ENCODE peak calls at places on chromosomes 7 and 10, in five cellular contexts. R is dorsolateral prefrontal cortex, N is left lung, X is astrocyte of the spinal cord, Y is mammary epithelial cell. Z is an unnamed sample.

GRCh38 chr7:29877196-29877595 is 70.9 kb downstream of the WIPF3 start:
- DNase-seq in R (no peak), Y (peak; percentile 62), N (no peak), X (peak; percentile 17), Z (no peak)

GRCh38 chr7:132437730-132438129 is 138.5 kb downstream of the PLXNA4 start:
- DNase-seq in Y (no peak), N (no peak), R (no peak), X (no peak), Z (no peak)

GRCh38 chr7:140625908-140626868 is 14.4 kb downstream of the DENND2A start:
- DNase-seq in R (peak; percentile 55), N (no peak), Y (peak; percentile 90), X (peak; percentile 99), Z (peak; percentile 73)

GRCh38 chr10:21125471-21126228 is 228.5 kb upstream of the NEBL start:
- DNase-seq in X (peak; percentile 52), Y (no peak), R (no peak), N (peak; percentile 44), Z (no peak)

GRCh38 chr7:50069613-50070012 is 23.4 kb downstream of the ZPBP start:
- DNase-seq in N (peak; percentile 47), Y (peak; percentile 50), X (peak; percentile 31), R (no peak), Z (no peak)

GRCh38 chr10:13505040-13505680 is 23.7 kb downstream of the BEND7 start:
- DNase-seq in Y (no peak), X (no peak), R (no peak), N (no peak), Z (no peak)

GRCh38 chr7:159107052-159107892 is 37.4 kb downstream of the VIPR2 start:
- DNase-seq in R (no peak), Y (no peak), N (peak; percentile 59), X (no peak), Z (no peak)

GRCh38 chr7:141133646-141134045 is 59.8 kb downstream of the TMEM178B start:
- DNase-seq in R (no peak), Y (peak; percentile 7), X (peak; percentile 22), N (no peak), Z (no peak)

GRCh38 chr7:5425507-5426225 is 2.0 kb upstream of the TNRC18 start:
- DNase-seq in X (peak; percentile 91), R (peak; percentile 73), Y (peak; percentile 77), N (peak; percentile 84), Z (no peak)

GRCh38 chr10:90885176-90885575 is 13.4 kb downstream of the RPP30 start:
- DNase-seq in X (peak; percentile 70), Y (peak; percentile 27), N (no peak), R (no peak), Z (no peak)

GRCh38 chr7:158646766-158647474 is 57.7 kb downstream of the NCAPG2 start:
- DNase-seq in X (no peak), Y (peak; percentile 8), N (no peak), R (no peak), Z (no peak)

GRCh38 chr7:139739863-139740597 is 37.8 kb downstream of the HIPK2 start:
- DNase-seq in X (no peak), R (peak; percentile 92), N (no peak), Y (no peak), Z (no peak)

GRCh38 chr7:23072916-23073315 is 32.7 kb upstream of the KLHL7 start:
- DNase-seq in N (no peak), R (no peak), Y (no peak), X (no peak), Z (no peak)

GRCh38 chr7:80478683-80479082 is 33.2 kb downstream of the GNAT3 start:
- DNase-seq in Y (peak; percentile 49), X (peak; percentile 64), N (no peak), R (no peak), Z (no peak)

GRCh38 chr7:131493081-131493480 is 63.3 kb downstream of the PODXL start:
- DNase-seq in N (no peak), Y (no peak), X (no peak), R (no peak), Z (no peak)

GRCh38 chr7:47254081-47255006 is 327.6 kb downstream of the TNS3 start:
- DNase-seq in R (peak; percentile 40), Y (peak; percentile 36), N (peak; percentile 96), X (peak; percentile 55), Z (peak; percentile 85)

DNA sequence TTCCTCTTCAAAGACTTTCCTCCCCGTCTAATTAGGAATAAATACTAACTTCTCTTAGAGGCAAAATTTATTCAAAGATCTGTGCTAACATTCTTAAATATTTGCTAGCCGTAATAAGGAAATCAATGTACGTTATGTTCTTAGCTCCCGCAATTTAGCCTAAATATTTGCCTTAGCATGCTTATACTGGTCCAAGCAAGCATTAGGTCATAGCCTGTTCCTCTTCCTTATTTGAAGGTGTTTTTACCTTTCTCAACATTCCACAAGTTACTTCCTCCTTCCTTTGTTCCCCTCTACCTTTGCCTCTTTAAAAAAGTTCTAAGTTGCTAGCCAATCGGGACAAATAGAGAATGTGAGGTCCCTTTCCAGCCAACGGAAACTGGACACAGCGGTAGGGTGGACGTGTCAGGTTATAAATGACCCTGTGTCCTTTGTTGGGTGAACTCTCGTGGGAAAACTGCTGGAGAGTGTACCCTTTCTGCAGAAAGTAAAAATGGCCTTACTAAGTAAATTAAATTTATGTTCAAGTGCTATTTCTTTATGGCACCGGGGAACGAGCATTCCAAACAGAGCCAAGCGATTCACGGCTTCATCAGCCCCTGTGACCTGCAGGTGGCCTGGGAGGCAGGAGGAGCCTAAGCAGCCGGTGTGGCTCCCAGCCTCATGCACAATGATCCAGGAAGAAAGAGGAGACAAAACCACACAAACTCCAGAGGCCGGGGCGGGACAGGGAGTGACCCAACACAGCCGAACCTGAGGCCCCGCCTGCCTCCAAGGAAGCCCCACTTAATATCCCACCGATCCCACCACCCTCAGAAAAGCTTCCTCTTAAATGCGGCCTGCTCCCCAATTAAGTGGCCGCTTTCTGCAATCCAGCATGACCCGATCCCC is 67.0 kb downstream of the ZRANB1 start:
- DNase-seq in Y (no peak), N (peak; percentile 51), R (no peak), X (no peak), Z (no peak)
- TF ChIP-seq CTCF in Y (no peak), N (no peak), R (no peak), X (no peak), Z (no peak)

GRCh38 chr10:43355749-43356371 is 15.6 kb upstream of the FXYD4 start:
- DNase-seq in X (no peak), Y (peak; percentile 94), N (no peak), R (no peak), Z (no peak)

GRCh38 chr10:43360086-43360485 is 11.3 kb upstream of the FXYD4 start:
- DNase-seq in Y (no peak), N (no peak), R (no peak), X (no peak), Z (no peak)

GRCh38 chr10:43362191-43362839 is 9.1 kb upstream of the FXYD4 start:
- DNase-seq in R (peak; percentile 92), X (peak; percentile 90), Y (peak; percentile 81), N (peak; percentile 99), Z (peak; percentile 91)

DNA sequence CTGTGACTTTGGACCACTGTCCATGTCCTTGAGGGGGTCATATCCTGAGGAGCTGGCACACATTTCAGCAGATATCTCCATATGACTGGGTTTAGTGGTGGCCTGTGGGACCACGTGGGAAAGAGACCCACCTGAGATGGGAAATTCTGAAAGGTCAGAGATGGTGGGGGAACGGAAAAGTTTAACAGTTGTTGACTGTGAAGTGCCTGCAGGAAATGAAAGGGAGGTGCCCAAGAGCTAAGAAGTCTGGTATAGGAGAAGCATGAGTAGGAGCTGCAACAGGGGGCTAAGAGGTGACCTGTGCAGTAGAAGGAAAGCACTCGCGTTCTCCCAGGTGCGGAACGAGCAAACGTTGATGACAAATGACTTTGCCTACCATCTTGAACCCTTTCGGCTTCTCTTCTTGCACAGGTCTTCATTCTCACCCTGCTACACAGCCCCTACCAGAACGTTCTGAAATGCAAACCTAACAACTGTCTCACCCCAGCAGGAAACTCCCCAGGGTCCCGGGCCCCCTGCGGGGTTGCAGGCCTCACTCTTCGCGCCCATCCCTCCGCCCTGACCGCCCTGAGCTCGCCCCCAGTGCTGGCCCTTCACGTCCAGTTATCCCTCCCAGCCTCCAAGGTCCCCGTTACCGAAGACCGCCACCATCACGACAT is 9.8 kb upstream of the FXYD4 start:
- DNase-seq in R (no peak), X (no peak), N (peak; percentile 3), Y (no peak), Z (no peak)
- TF ChIP-seq CTCF in R (no peak), X (no peak), N (no peak), Y (no peak), Z (no peak)

GRCh38 chr10:80202934-80203834 is 2.2 kb downstream of the ANXA11 start:
- DNase-seq in Y (peak; percentile 14), R (no peak), N (no peak), X (peak; percentile 93), Z (peak; percentile 63)
- TF ChIP-seq CTCF in Y (peak; percentile 25), R (peak; percentile 6), N (no peak), X (no peak), Z (no peak)

GRCh38 chr7:1810521-1810920 is 140.4 kb downstream of the ELFN1 start:
- DNase-seq in R (no peak), X (no peak), N (no peak), Y (no peak), Z (no peak)

GRCh38 chr7:1813394-1814088 is 143.5 kb downstream of the ELFN1 start:
- DNase-seq in R (no peak), N (no peak), Y (no peak), X (no peak), Z (peak; percentile 31)

GRCh38 chr7:1810961-1811849 is 141.1 kb downstream of the ELFN1 start:
- DNase-seq in Y (no peak), X (no peak), N (no peak), R (no peak), Z (no peak)

GRCh38 chr7:1812693-1813393 is 142.8 kb downstream of the ELFN1 start:
- DNase-seq in X (no peak), R (no peak), Y (no peak), N (no peak), Z (peak; percentile 36)

GRCh38 chr7:1811850-1812692 is 142.0 kb downstream of the ELFN1 start:
- DNase-seq in X (no peak), R (no peak), Y (peak; percentile 27), N (no peak), Z (no peak)
- TF ChIP-seq CTCF in X (peak; percentile 26), R (no peak), Y (peak; percentile 67), N (no peak), Z (no peak)

DNA sequence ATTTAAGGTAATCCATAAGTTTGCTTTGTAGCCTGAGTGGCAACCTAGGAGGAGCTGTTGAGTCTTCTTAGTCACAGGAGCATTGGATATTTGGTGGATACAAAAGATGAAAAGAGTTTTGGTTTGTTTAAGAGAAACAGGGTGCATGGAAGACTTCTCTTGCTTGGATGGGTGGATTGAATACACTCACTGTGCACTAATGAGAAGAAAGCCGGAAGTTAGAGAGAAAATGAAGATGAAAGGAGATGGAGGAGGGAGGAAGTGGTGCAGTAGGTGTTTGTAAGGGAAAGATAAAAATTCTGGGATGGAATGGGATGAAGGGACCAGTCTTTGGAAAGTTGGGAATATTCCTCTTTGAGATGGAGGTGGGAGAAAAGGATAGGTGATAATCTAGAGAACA is 7.7 kb downstream of the MDFIC start:
- DNase-seq in X (no peak), R (no peak), Y (no peak), N (no peak), Z (no peak)
- TF ChIP-seq CTCF in X (peak; percentile 10), R (no peak), Y (no peak), N (no peak), Z (no peak)

DNA sequence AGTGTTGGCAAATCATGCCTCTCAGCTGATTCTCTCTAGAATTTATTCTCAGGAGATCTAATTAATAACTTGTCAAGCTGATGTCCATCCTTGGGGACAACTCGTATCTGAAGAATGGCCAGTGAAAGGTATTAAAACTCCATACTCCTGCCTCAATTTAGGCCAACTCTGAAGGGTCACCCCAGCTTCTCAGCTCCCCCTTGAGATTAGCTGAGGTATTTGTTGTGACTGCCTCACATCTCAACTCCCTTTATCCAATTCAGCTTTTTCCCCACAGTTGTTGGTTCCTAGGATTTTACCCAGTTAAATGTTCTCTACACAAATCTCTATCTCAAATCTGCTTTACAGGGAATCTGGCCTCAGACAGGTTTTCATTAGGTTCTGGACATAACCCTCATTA is 182.4 kb downstream of the MALRD1 start:
- DNase-seq in N (no peak), R (no peak), Y (no peak), X (no peak), Z (no peak)
- TF ChIP-seq CTCF in N (no peak), R (no peak), Y (no peak), X (no peak), Z (no peak)

Z was measured in mesothelial cell of epicardium.